ENCODE peak calls at places on chromosomes 5 and 9, in ten cellular contexts. P is progenitor cell of endocrine pancreas; I is DMS 273 treated with DMSO at 0.1 percent for 48 hours; A is stomach; X is GDM1; E is Peyer's patch; D is activated CD4-positive, alpha-beta T cell treated with anti-CD3 and anti-CD28 coated beads, Interleukin-2, amount 50 U/mL, for 48 hours; L is NCI-H748 treated with DMSO at 0.1 percent for 48 hours; M is adrenal gland; R is iris pigment epithelial cell. T is an unnamed sample.

GRCh38 chr9:112112519-112112918 is 62.6 kb downstream of the SUSD1 start:
- DNase-seq in P (no peak), I (no peak), A (no peak), X (no peak), E (no peak), D (no peak), L (no peak), M (no peak), R (peak), T (no peak)

GRCh38 chr9:35831040-35831439 is 2.0 kb downstream of the TMEM8B start:
- DNase-seq in P (no peak), I (no peak), A (no peak), X (no peak), E (no peak), D (no peak), L (no peak), M (no peak), R (no peak), T (no peak)

GRCh38 chr5:31416547-31416946 is 115.3 kb downstream of the DROSHA start:
- DNase-seq in P (no peak), I (no peak), A (no peak), X (no peak), E (no peak), D (no peak), L (no peak), M (no peak), R (no peak), T (no peak)

GRCh38 chr5:93336330-93337110 is 244.5 kb downstream of the NR2F1-AS1 start:
- DNase-seq in P (no peak), I (no peak), A (no peak), X (no peak), E (no peak), D (no peak), L (no peak), M (no peak), R (no peak), T (no peak)

GRCh38 chr9:128412120-128412790 is 8.4 kb upstream of the CERCAM start:
- DNase-seq in P (peak), I (peak), A (peak), X (peak), E (peak), D (peak), L (peak), M (peak), R (peak), T (peak)

GRCh38 chr9:132144708-132145365 is 17.0 kb upstream of the NTNG2 start:
- DNase-seq in P (no peak), I (no peak), A (no peak), X (no peak), E (no peak), D (peak), L (no peak), M (peak), R (peak), T (no peak)

GRCh38 chr5:172509405-172509781 is 55.1 kb upstream of the SH3PXD2B start:
- DNase-seq in P (peak), I (no peak), A (no peak), X (no peak), E (no peak), D (no peak), L (no peak), M (peak), R (no peak), T (no peak)

GRCh38 chr9:89054865-89055495 is 63.7 kb downstream of the S1PR3 start:
- DNase-seq in P (no peak), I (no peak), A (no peak), X (no peak), E (no peak), D (no peak), L (no peak), M (no peak), R (no peak), T (no peak)

GRCh38 chr5:140240987-140241706 is 61.8 kb downstream of the PFDN1 start:
- DNase-seq in P (no peak), I (peak), A (peak), X (no peak), E (peak), D (no peak), L (no peak), M (peak), R (peak), T (peak)

GRCh38 chr9:3903906-3904305 is 378.1 kb upstream of the RFX3 start:
- DNase-seq in P (no peak), I (no peak), A (no peak), X (no peak), E (no peak), D (no peak), L (no peak), M (no peak), R (no peak), T (no peak)

GRCh38 chr5:38883842-38884241 is 38.0 kb downstream of the OSMR start:
- DNase-seq in P (no peak), I (no peak), A (no peak), X (no peak), E (no peak), D (no peak), L (no peak), M (no peak), R (no peak), T (no peak)